ENCODE peak calls at places on chromosomes 13 and 19, in five cellular contexts. One of them, this sample, is unnamed.

GRCh38 chr13:22451345-22451744 is 729.4 kb upstream of the SGCG start:
- DNase-seq in body of pancreas: peak
- DNase-seq in psoas muscle: no peak
- DNase-seq in stomach: no peak
- DNase-seq in HCT116: no peak
- DNase-seq in this sample: no peak

GRCh38 chr13:69935043-69935442 is 172.6 kb upstream of the ATXN8OS start:
- DNase-seq in body of pancreas: no peak
- DNase-seq in stomach: no peak
- DNase-seq in HCT116: peak
- DNase-seq in psoas muscle: no peak
- DNase-seq in this sample: no peak

GRCh38 chr19:708154-709141 is at the start of gene PALM:
- DNase-seq in stomach: peak
- DNase-seq in body of pancreas: peak
- DNase-seq in psoas muscle: peak
- DNase-seq in HCT116: no peak
- DNase-seq in this sample: no peak

GRCh38 chr19:12603714-12604113 is 6.9 kb downstream of the ZNF490 start:
- DNase-seq in psoas muscle: no peak
- DNase-seq in stomach: no peak
- DNase-seq in HCT116: no peak
- DNase-seq in body of pancreas: no peak
- DNase-seq in this sample: no peak

GRCh38 chr13:42392706-42393572 is 121.0 kb downstream of the AKAP11 start:
- DNase-seq in HCT116: no peak
- DNase-seq in body of pancreas: no peak
- DNase-seq in stomach: no peak
- DNase-seq in psoas muscle: no peak
- DNase-seq in this sample: no peak

GRCh38 chr19:7904074-7905020 is 670 bp downstream of the MAP2K7 start:
- DNase-seq in body of pancreas: no peak
- DNase-seq in HCT116: no peak
- DNase-seq in stomach: no peak
- DNase-seq in psoas muscle: peak
- DNase-seq in this sample: peak

GRCh38 chr19:20102097-20102496 is 24.3 kb downstream of the ZNF90 start:
- DNase-seq in psoas muscle: no peak
- DNase-seq in HCT116: no peak
- DNase-seq in body of pancreas: no peak
- DNase-seq in stomach: no peak
- DNase-seq in this sample: no peak

GRCh38 chr19:3243851-3244700 is 19.6 kb downstream of the CELF5 start:
- DNase-seq in HCT116: peak
- DNase-seq in stomach: peak
- DNase-seq in psoas muscle: peak
- DNase-seq in body of pancreas: no peak
- DNase-seq in this sample: no peak

GRCh38 chr19:21463449-21464105 is 41.8 kb upstream of the ZNF429 start:
- DNase-seq in psoas muscle: no peak
- DNase-seq in body of pancreas: peak
- DNase-seq in HCT116: no peak
- DNase-seq in stomach: peak
- DNase-seq in this sample: peak

GRCh38 chr13:50401721-50402510 is 386.7 kb downstream of the KCNRG start:
- DNase-seq in psoas muscle: no peak
- DNase-seq in stomach: no peak
- DNase-seq in HCT116: no peak
- DNase-seq in body of pancreas: no peak
- DNase-seq in this sample: no peak

GRCh38 chr19:35897706-35898451 is 2.5 kb downstream of the NFKBID start:
- DNase-seq in stomach: no peak
- DNase-seq in psoas muscle: no peak
- DNase-seq in HCT116: no peak
- DNase-seq in body of pancreas: no peak
- DNase-seq in this sample: no peak

GRCh38 chr13:20482275-20482761 is 43.3 kb downstream of the CRYL1 start:
- DNase-seq in body of pancreas: peak
- DNase-seq in psoas muscle: no peak
- DNase-seq in stomach: no peak
- DNase-seq in HCT116: no peak
- DNase-seq in this sample: no peak

GRCh38 chr19:46963093-46963734 is 56.4 kb upstream of the NPAS1 start:
- DNase-seq in psoas muscle: no peak
- DNase-seq in body of pancreas: no peak
- DNase-seq in stomach: no peak
- DNase-seq in HCT116: no peak
- DNase-seq in this sample: no peak

GRCh38 chr19:54104998-54105715 is 2.5 kb downstream of the NDUFA3 start:
- DNase-seq in HCT116: no peak
- DNase-seq in stomach: no peak
- DNase-seq in psoas muscle: no peak
- DNase-seq in body of pancreas: no peak
- DNase-seq in this sample: no peak

DNA sequence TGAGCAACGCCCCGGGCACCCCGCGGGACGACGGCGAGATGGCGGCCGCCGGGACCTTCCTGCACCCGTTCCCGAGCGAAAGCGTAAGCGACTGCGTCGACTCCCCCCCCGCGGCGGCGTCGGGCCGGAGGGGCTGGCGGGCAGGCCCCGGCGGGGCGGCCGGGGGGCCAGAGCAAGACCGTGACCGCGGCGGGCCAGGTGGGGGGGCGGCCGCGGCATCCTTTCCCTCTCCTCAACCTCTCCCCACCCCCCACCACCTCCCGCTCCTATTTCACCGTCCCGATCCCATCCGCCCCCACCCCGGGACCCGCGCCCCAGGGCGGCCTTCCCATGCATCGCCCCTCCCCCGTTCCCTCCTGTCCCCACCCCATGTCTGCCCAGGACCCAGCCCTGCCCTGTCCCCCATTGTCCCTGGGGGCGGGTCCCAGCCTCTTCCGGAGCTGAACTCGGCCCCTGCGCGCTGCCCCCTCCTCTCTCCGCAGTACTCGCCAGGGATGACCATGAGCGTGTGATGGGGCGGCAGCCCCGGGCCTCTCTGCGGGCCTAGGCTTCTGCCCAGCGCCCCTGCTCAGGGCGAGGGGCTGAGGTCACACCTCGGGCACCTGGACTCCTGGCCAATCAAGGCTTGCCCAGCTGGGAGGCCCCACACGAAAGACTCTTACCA is 4.1 kb downstream of the ISYNA1 start:
- DNase-seq in stomach: no peak
- DNase-seq in psoas muscle: no peak
- DNase-seq in HCT116: no peak
- DNase-seq in body of pancreas: no peak
- DNase-seq in this sample: no peak
- H3K27ac ChIP-seq in stomach: peak
- H3K27ac ChIP-seq in psoas muscle: no peak
- H3K27ac ChIP-seq in HCT116: peak
- H3K27ac ChIP-seq in body of pancreas: peak
- H3K27ac ChIP-seq in this sample: peak

DNA sequence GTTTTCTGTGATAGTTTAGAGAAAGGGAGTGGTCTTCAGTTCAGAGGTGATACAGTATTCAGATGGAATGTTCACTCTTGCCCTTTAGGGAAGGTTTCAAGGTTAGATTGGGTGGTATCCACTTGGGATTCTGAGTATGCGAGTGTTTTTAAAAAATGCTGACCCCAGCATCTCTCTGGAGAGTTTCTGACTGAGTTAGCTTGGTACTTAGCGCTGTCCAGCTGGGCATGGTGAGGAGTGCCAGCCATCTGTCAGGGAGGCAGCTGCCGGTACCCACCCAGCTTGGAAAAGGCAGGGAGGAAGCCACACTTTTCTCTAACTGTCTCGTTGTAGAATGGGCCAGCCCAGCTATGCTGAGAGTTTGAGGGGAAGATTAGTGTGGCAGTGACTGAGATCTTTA is 63.3 kb downstream of the ARHGEF7 start:
- DNase-seq in HCT116: no peak
- DNase-seq in psoas muscle: no peak
- DNase-seq in stomach: no peak
- DNase-seq in body of pancreas: no peak
- DNase-seq in this sample: no peak
- H3K27ac ChIP-seq in HCT116: no peak
- H3K27ac ChIP-seq in psoas muscle: peak
- H3K27ac ChIP-seq in stomach: peak
- H3K27ac ChIP-seq in body of pancreas: no peak
- H3K27ac ChIP-seq in this sample: no peak

GRCh38 chr13:109697936-109698335 is 88.4 kb downstream of the IRS2 start:
- DNase-seq in body of pancreas: no peak
- DNase-seq in HCT116: no peak
- DNase-seq in stomach: no peak
- DNase-seq in psoas muscle: no peak
- DNase-seq in this sample: no peak
- H3K27ac ChIP-seq in body of pancreas: no peak
- H3K27ac ChIP-seq in HCT116: no peak
- H3K27ac ChIP-seq in stomach: no peak
- H3K27ac ChIP-seq in psoas muscle: no peak
- H3K27ac ChIP-seq in this sample: no peak

GRCh38 chr19:18663940-18664530 is 19.4 kb upstream of the CRTC1 start:
- DNase-seq in body of pancreas: no peak
- DNase-seq in stomach: no peak
- DNase-seq in HCT116: no peak
- DNase-seq in psoas muscle: no peak
- DNase-seq in this sample: no peak

GRCh38 chr19:18666304-18666703 is 17.2 kb upstream of the CRTC1 start:
- DNase-seq in stomach: no peak
- DNase-seq in HCT116: no peak
- DNase-seq in body of pancreas: no peak
- DNase-seq in psoas muscle: no peak
- DNase-seq in this sample: no peak

GRCh38 chr19:18667531-18668251 is 15.8 kb upstream of the CRTC1 start:
- DNase-seq in psoas muscle: no peak
- DNase-seq in body of pancreas: no peak
- DNase-seq in stomach: no peak
- DNase-seq in HCT116: no peak
- DNase-seq in this sample: no peak

GRCh38 chr19:18666784-18667183 is 16.7 kb upstream of the CRTC1 start:
- DNase-seq in HCT116: no peak
- DNase-seq in psoas muscle: no peak
- DNase-seq in body of pancreas: no peak
- DNase-seq in stomach: no peak
- DNase-seq in this sample: no peak

DNA sequence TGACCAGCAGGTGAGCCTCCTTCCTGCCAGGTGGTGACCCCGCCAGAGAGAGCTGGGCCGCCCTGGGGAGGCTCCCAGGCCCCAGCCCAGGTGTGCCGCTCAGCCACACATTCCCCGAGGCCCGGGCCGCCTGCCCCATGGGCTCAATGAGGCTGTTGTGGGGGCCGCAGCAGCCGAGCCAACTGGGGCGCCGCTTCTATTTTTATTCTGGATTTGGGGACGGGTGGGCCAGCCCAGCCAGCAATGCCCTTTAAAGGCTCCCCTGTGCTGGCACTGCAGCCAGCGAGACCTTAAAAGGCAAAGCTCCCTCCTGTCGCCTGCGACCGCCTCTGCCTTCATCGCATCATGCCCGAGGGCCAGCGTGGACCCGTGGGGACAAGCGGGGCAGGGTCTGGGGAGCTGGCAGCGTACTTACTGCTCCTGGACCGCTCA is 17.7 kb upstream of the CRTC1 start:
- DNase-seq in psoas muscle: no peak
- DNase-seq in body of pancreas: no peak
- DNase-seq in HCT116: no peak
- DNase-seq in stomach: no peak
- DNase-seq in this sample: no peak
- H3K27ac ChIP-seq in psoas muscle: peak
- H3K27ac ChIP-seq in body of pancreas: no peak
- H3K27ac ChIP-seq in HCT116: no peak
- H3K27ac ChIP-seq in stomach: peak
- H3K27ac ChIP-seq in this sample: no peak

GRCh38 chr13:46686171-46686570 is 110.8 kb downstream of the ESD start:
- DNase-seq in psoas muscle: no peak
- DNase-seq in HCT116: no peak
- DNase-seq in body of pancreas: no peak
- DNase-seq in stomach: no peak
- DNase-seq in this sample: no peak

GRCh38 chr13:46685006-46685730 is 111.8 kb downstream of the ESD start:
- DNase-seq in HCT116: no peak
- DNase-seq in body of pancreas: no peak
- DNase-seq in psoas muscle: no peak
- DNase-seq in stomach: no peak
- DNase-seq in this sample: no peak

GRCh38 chr13:46683879-46684278 is 113.1 kb downstream of the ESD start:
- DNase-seq in body of pancreas: no peak
- DNase-seq in HCT116: no peak
- DNase-seq in stomach: no peak
- DNase-seq in psoas muscle: no peak
- DNase-seq in this sample: no peak

GRCh38 chr13:46684287-46685001 is 112.5 kb downstream of the ESD start:
- DNase-seq in HCT116: no peak
- DNase-seq in stomach: no peak
- DNase-seq in psoas muscle: no peak
- DNase-seq in body of pancreas: no peak
- DNase-seq in this sample: no peak

GRCh38 chr13:46687810-46688209 is 109.2 kb downstream of the ESD start:
- DNase-seq in HCT116: peak
- DNase-seq in stomach: no peak
- DNase-seq in psoas muscle: no peak
- DNase-seq in body of pancreas: peak
- DNase-seq in this sample: peak
- H3K27ac ChIP-seq in HCT116: no peak
- H3K27ac ChIP-seq in stomach: no peak
- H3K27ac ChIP-seq in psoas muscle: no peak
- H3K27ac ChIP-seq in body of pancreas: no peak
- H3K27ac ChIP-seq in this sample: no peak

GRCh38 chr13:30713133-30713532 is 22.2 kb upstream of the ALOX5AP start:
- DNase-seq in stomach: no peak
- DNase-seq in psoas muscle: peak
- DNase-seq in HCT116: no peak
- DNase-seq in body of pancreas: no peak
- DNase-seq in this sample: no peak
- H3K27ac ChIP-seq in stomach: peak
- H3K27ac ChIP-seq in psoas muscle: no peak
- H3K27ac ChIP-seq in HCT116: no peak
- H3K27ac ChIP-seq in body of pancreas: no peak
- H3K27ac ChIP-seq in this sample: no peak

GRCh38 chr19:43532571-43532961 is 422 bp upstream of the ZNF575 start:
- DNase-seq in body of pancreas: no peak
- DNase-seq in psoas muscle: no peak
- DNase-seq in stomach: peak
- DNase-seq in HCT116: peak
- DNase-seq in this sample: peak
- H3K27ac ChIP-seq in body of pancreas: peak
- H3K27ac ChIP-seq in psoas muscle: peak
- H3K27ac ChIP-seq in stomach: peak
- H3K27ac ChIP-seq in HCT116: peak
- H3K27ac ChIP-seq in this sample: peak

This sample was measured in RWPE1.